ENCODE peak calls at places on chromosomes 4 and X, in five cellular contexts. E is G401, U is iris pigment epithelial cell, D is choroid plexus epithelial cell, X is T47D. G is an unnamed sample.

GRCh38 chrX:13110427-13111324 is 66.3 kb upstream of the FAM9C start:
- DNase-seq in E (peak), U (peak), D (peak), X (no peak), G (peak)

GRCh38 chr4:8850074-8850829 is 21.4 kb downstream of the HMX1 start:
- DNase-seq in E (no peak), U (no peak), D (no peak), X (no peak), G (no peak)

GRCh38 chr4:183260491-183261151 is 59.5 kb downstream of the CLDN22 start:
- DNase-seq in E (no peak), U (no peak), D (no peak), X (peak), G (no peak)

GRCh38 chr4:148831945-148832344 is 389.7 kb upstream of the NR3C2 start:
- DNase-seq in E (no peak), U (peak), D (peak), X (no peak), G (peak)

GRCh38 chr4:106502106-106502699 is 133.6 kb upstream of the GIMD1 start:
- DNase-seq in E (peak), U (peak), D (peak), X (peak), G (peak)

GRCh38 chr4:163395758-163396157 is 52.1 kb downstream of the NPY5R start:
- DNase-seq in E (no peak), U (no peak), D (no peak), X (no peak), G (no peak)

GRCh38 chr4:7375427-7375826 is 59.3 kb downstream of the PSAPL1 start:
- DNase-seq in E (peak), U (no peak), D (no peak), X (no peak), G (no peak)

GRCh38 chrX:29792335-29792734 is 423.0 kb upstream of the MAGEB2 start:
- DNase-seq in E (no peak), U (no peak), D (no peak), X (no peak), G (no peak)

GRCh38 chrX:7904557-7904956 is 22.7 kb downstream of the PNPLA4 start:
- DNase-seq in E (no peak), U (peak), D (peak), X (no peak), G (peak)

GRCh38 chr4:32824321-32824720 is 2104.2 kb downstream of the PCDH7 start:
- DNase-seq in E (no peak), U (peak), D (peak), X (no peak), G (peak)

GRCh38 chr4:96598465-96598864 is 758.6 kb downstream of the PDHA2 start:
- DNase-seq in E (no peak), U (no peak), D (no peak), X (no peak), G (no peak)

GRCh38 chrX:113124693-113125092 is 284.1 kb upstream of the AMOT start:
- DNase-seq in E (no peak), U (no peak), D (no peak), X (no peak), G (no peak)

GRCh38 chrX:107978707-107979307 is 3.4 kb downstream of the TEX13B start:
- DNase-seq in E (peak), U (peak), D (peak), X (no peak), G (peak)

GRCh38 chrX:66676990-66677389 is 38.1 kb upstream of the EDA2R start:
- DNase-seq in E (no peak), U (peak), D (peak), X (no peak), G (peak)

GRCh38 chr4:7524064-7524682 is 89.4 kb upstream of the PSAPL1 start:
- DNase-seq in E (no peak), U (no peak), D (no peak), X (no peak), G (no peak)

GRCh38 chr4:56603297-56603696 is 77.8 kb downstream of the HOPX start:
- DNase-seq in E (no peak), U (no peak), D (no peak), X (no peak), G (no peak)

GRCh38 chr4:188214861-188215260 is 75.6 kb downstream of the TRIML1 start:
- DNase-seq in E (no peak), U (no peak), D (no peak), X (no peak), G (no peak)

GRCh38 chr4:101076032-101076431 is 271.3 kb downstream of the PPP3CA start:
- DNase-seq in E (no peak), U (no peak), D (no peak), X (no peak), G (no peak)

GRCh38 chr4:153438916-153439756 is 27.0 kb upstream of the TMEM131L start:
- DNase-seq in E (no peak), U (no peak), D (no peak), X (no peak), G (no peak)

GRCh38 chrX:1164322-1165288 is 47.8 kb downstream of the CRLF2 start:
- DNase-seq in E (no peak), U (no peak), D (no peak), X (no peak), G (no peak)

GRCh38 chr4:142160509-142160908 is 524.1 kb downstream of the IL15 start:
- DNase-seq in E (no peak), U (peak), D (peak), X (no peak), G (peak)

GRCh38 chr4:147160908-147161513 is 215.3 kb upstream of the TTC29 start:
- DNase-seq in E (peak), U (peak), D (peak), X (peak), G (peak)

GRCh38 chrX:41705042-41705441 is 16.3 kb downstream of the GPR34 start:
- DNase-seq in E (no peak), U (no peak), D (no peak), X (no peak), G (no peak)

GRCh38 chr4:169338246-169338645 is 67.5 kb upstream of the SH3RF1 start:
- DNase-seq in E (no peak), U (peak), D (peak), X (no peak), G (no peak)

GRCh38 chr4:142351958-142352357 is 494.1 kb downstream of the INPP4B start:
- DNase-seq in E (no peak), U (no peak), D (no peak), X (no peak), G (no peak)

GRCh38 chr4:156053174-156053573 is 99.5 kb upstream of the CTSO start:
- DNase-seq in E (no peak), U (no peak), D (no peak), X (no peak), G (no peak)

GRCh38 chr4:165294907-165295306 is 32.6 kb upstream of the MSMO1 start:
- DNase-seq in E (no peak), U (no peak), D (no peak), X (no peak), G (no peak)

GRCh38 chr4:174865418-174865985 is 36.5 kb upstream of the GLRA3 start:
- DNase-seq in E (no peak), U (peak), D (no peak), X (no peak), G (no peak)

GRCh38 chrX:45068555-45068954 is 132.1 kb downstream of the DIPK2B start:
- DNase-seq in E (no peak), U (peak), D (peak), X (no peak), G (no peak)

GRCh38 chr4:14700083-14700482 is 302.2 kb upstream of the CPEB2 start:
- DNase-seq in E (no peak), U (no peak), D (no peak), X (no peak), G (no peak)

GRCh38 chr4:3879681-3880594 is 113.8 kb downstream of the ADRA2C start:
- DNase-seq in E (no peak), U (no peak), D (no peak), X (no peak), G (no peak)

GRCh38 chrX:79413009-79413408 is 45.9 kb upstream of the ITM2A start:
- DNase-seq in E (no peak), U (peak), D (peak), X (no peak), G (peak)

GRCh38 chr4:142353149-142353738 is 492.9 kb downstream of the INPP4B start:
- DNase-seq in E (peak), U (peak), D (peak), X (no peak), G (peak)

GRCh38 chr4:23733911-23734458 is 155.9 kb downstream of the PPARGC1A start:
- DNase-seq in E (no peak), U (no peak), D (no peak), X (no peak), G (no peak)

GRCh38 chr4:22072726-22073125 is 124.2 kb upstream of the KCNIP4 start:
- DNase-seq in E (peak), U (no peak), D (no peak), X (no peak), G (no peak)

G was measured in astrocyte of the spinal cord.